ENCODE peak calls at places on chromosomes 2 and 18, in five cellular contexts. S is CD4-positive, alpha-beta memory T cell; D is left lung; F is stomach; B is heart left ventricle. U is an unnamed sample.

GRCh38 chr2:240220371-240220770 is 79.9 kb upstream of the OTOS start:
- DNase-seq in F (no peak), D (peak; percentile 10), B (no peak), S (no peak), U (no peak)

GRCh38 chr2:217553689-217554088 is 449.1 kb downstream of the TNS1 start:
- DNase-seq in F (no peak), S (no peak), B (no peak), D (no peak), U (no peak)

GRCh38 chr2:201996006-201996405 is 37.6 kb upstream of the FZD7 start:
- DNase-seq in D (no peak), S (no peak), B (no peak), F (no peak), U (no peak)

GRCh38 chr18:13629841-13630747 is 96.3 kb downstream of the FAM210A start:
- DNase-seq in S (no peak), F (no peak), B (no peak), D (no peak), U (peak; percentile 20)

GRCh38 chr18:57273194-57273593 is 79.2 kb upstream of the ST8SIA3 start:
- DNase-seq in F (no peak), S (no peak), B (no peak), D (no peak), U (no peak)

GRCh38 chr2:134200024-134200423 is 53.8 kb upstream of the MGAT5 start:
- DNase-seq in S (no peak), F (no peak), D (no peak), B (no peak), U (no peak)

GRCh38 chr18:56402872-56403516 is 235.4 kb downstream of the TXNL1 start:
- DNase-seq in F (no peak), S (no peak), B (no peak), D (no peak), U (no peak)

GRCh38 chr2:157894694-157895450 is 18.7 kb upstream of the ACVR1 start:
- DNase-seq in D (no peak), B (no peak), F (no peak), S (no peak), U (no peak)

GRCh38 chr2:165778653-165779451 is 15.2 kb downstream of the GALNT3 start:
- DNase-seq in D (no peak), F (no peak), B (no peak), S (no peak), U (no peak)

GRCh38 chr2:147739531-147739930 is 105.3 kb upstream of the ACVR2A start:
- DNase-seq in D (no peak), S (no peak), F (no peak), B (no peak), U (no peak)

GRCh38 chr2:36502081-36502480 is 95.9 kb downstream of the FEZ2 start:
- DNase-seq in D (no peak), B (no peak), F (no peak), S (no peak), U (no peak)

GRCh38 chr2:240857039-240858008 is 11.3 kb upstream of the AGXT start:
- DNase-seq in S (peak; percentile 28), D (no peak), F (peak; percentile 63), B (no peak), U (no peak)

GRCh38 chr18:8107426-8107825 is 501.8 kb upstream of the RAB12 start:
- DNase-seq in F (no peak), D (no peak), B (no peak), S (no peak), U (no peak)

GRCh38 chr2:17793803-17794349 is 22.4 kb upstream of the MSGN1 start:
- DNase-seq in F (no peak), B (no peak), S (no peak), D (no peak), U (no peak)

GRCh38 chr18:3044931-3045698 is 32.2 kb upstream of the LPIN2 start:
- DNase-seq in S (no peak), D (peak; percentile 76), B (no peak), F (peak; percentile 87), U (no peak)

GRCh38 chr2:219552382-219553167 is 8.7 kb downstream of the TMEM198 start:
- DNase-seq in F (peak; percentile 89), B (peak; percentile 89), S (peak; percentile 79), D (peak; percentile 86), U (peak; percentile 67)

GRCh38 chr18:62364558-62364957 is 39.4 kb downstream of the TNFRSF11A start:
- DNase-seq in S (no peak), F (no peak), D (no peak), B (no peak), U (no peak)

GRCh38 chr2:3647246-3647645 is 10.8 kb upstream of the ALLC start:
- DNase-seq in F (no peak), S (no peak), D (no peak), B (peak; percentile 25), U (no peak)

DNA sequence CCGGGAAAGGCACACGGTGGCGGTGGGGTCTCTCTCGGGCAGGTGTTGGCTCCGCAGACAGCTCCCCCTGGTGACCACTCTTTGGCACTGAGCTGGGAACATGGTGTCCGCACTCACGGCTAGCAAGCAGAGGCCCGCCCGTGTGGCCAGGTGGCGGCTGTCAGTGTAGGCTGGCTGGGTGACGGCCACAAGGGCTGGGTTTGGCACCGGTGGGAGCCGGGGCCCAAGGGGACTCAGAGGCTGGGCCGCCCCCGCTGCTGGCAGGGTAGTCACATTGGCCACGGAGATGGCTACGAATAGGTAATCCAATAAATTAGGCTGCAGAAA is 1071.7 kb downstream of the RPIA start:
- DNase-seq in D (peak; percentile 30), S (no peak), B (peak; percentile 70), F (peak; percentile 25), U (no peak)
- H3K9me3 ChIP-seq in D (no peaks in the 10 kb centered on the region), S (no peaks in the 10 kb centered on the region), B (no peaks in the 10 kb centered on the region), F (no peaks in the 10 kb centered on the region), U (no peaks in the 10 kb centered on the region)

DNA sequence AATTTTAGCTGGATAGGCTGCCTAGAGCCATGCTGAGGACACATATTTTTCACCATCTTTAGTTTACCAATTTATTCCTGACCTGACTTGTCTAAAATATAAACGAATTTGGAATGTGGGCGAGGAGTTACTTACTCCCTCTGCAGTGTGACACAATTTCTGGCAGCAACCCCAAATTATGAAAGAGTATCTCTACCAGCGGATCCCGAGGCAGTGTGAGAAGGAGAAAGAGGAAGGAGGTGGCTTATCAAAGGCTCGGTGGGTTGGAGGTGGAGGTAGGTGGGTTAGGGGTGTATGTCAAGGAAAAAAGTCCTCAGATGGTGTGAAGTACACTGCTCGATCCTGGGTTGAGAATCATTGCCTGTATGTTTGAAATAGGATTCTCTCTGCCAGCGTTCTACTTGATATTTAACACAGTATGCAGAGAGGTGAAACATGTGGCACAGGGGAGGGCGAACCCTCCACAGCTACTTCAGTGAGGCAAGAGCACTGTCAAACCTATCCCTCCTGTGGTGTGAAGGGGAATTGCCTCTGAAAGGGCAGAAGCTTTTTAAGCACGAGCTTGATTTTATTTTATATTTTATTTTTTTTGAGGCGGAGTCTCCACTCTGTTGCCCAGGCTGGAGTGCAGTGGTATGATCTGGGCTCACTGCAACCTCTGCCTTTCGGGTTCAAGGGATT is 76.0 kb downstream of the RFTN2 start:
- DNase-seq in F (no peak), B (no peak), D (no peak), S (no peak), U (no peak)
- H3K4me3 ChIP-seq in F (no peak overlapping the region), B (no peak overlapping the region), D (no peak overlapping the region), S (no peak overlapping the region), U (no peak overlapping the region)

DNA sequence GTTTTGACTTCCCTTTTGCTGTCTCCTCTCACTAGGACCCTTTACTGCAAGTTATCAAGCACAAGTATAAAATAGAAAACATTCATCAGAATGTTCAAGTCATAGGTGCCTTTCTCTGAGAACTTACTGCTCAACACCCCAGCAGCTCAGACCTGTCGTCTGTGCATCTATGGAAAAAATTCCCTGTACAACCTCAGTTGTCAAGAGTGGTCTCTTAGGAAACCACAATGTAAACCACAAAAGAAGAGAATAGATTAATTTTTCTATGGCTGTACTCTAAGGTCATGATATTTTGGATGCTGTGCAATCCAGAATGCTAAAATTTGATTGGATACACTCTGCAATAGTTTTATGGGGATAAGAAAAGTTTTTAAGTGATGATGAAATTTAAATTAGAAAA is 84.1 kb downstream of the RBMS1 start:
- DNase-seq in D (no peak), S (no peak), F (no peak), B (no peak), U (no peak)
- H3K4me1 ChIP-seq in D (peaks cover 61% of the 10 kb centered on the region), S (peaks cover 70% of the 10 kb centered on the region), F (peaks cover 26% of the 10 kb centered on the region), B (peaks cover 50% of the 10 kb centered on the region), U (peaks cover 45% of the 10 kb centered on the region)

DNA sequence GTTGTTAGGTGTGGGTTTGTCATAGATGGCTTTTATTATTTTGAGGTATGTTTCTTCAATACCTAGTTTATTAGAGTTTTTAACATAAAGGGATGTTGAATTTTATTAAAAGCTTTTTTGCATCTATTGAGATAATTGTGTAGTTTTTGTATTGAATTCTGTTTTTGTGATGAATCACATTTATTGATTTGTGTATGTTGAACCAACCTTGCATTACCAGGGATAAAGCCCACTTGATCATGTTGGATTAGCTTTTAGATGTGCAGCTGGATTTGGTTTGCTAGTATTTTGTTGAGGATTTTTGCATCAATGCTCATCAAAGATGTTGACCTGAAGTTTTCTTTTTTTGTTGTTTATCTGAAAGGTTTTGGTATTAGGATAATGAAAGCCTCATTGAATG is 328.2 kb downstream of the ADCYAP1 start:
- DNase-seq in D (no peak), S (no peak), F (no peak), B (no peak), U (no peak)
- H3K9me3 ChIP-seq in D (no peaks in the 10 kb centered on the region), S (no peaks in the 10 kb centered on the region), F (no peaks in the 10 kb centered on the region), B (no peaks in the 10 kb centered on the region), U (peaks cover 3% of the 10 kb centered on the region)

GRCh38 chr2:85577386-85578242 is at the start of gene VAMP8:
- DNase-seq in F (peak; percentile 87), B (peak; percentile 75), D (peak; percentile 88), S (peak; percentile 75), U (peak; percentile 46)

GRCh38 chr2:85578243-85579180 is 1.1 kb downstream of the VAMP8 start:
- DNase-seq in S (no peak), F (peak; percentile 63), D (peak; percentile 82), B (peak; percentile 84), U (no peak)

GRCh38 chr2:85579266-85579935 is 2.0 kb downstream of the VAMP8 start:
- DNase-seq in D (no peak), S (no peak), B (no peak), F (no peak), U (no peak)

GRCh38 chr2:85582467-85582866 is 1.8 kb upstream of the VAMP5 start:
- DNase-seq in S (no peak), B (no peak), D (no peak), F (no peak), U (no peak)

DNA sequence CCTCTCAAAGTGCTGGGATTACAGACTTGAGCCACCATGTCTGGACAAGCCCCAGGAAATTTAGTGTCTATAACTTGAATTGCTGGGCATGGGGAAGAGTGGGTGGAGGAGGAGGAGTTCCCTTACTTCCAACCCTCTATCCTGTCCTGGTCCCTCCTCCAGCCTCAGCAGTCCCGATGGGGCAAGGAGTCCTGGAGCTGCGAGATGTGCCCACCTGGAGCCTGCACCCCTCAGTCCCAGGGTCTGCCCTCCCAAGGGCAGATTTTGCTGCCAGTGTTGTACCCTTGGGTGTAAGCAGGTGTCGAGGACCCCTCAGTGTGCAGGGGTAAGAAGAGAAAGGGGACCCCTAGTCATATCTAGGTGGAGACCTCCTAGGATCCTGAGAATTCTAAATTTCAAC is 2.8 kb downstream of the VAMP8 start:
- DNase-seq in B (no peak), F (no peak), S (no peak), D (no peak), U (no peak)
- H3K4me3 ChIP-seq in B (no peak overlapping the region), F (no peak overlapping the region), S (no peak overlapping the region), D (no peak overlapping the region), U (no peak overlapping the region)

U was measured in effector memory CD4-positive, alpha-beta T cell.